ENCODE peak calls at places on chromosomes 7 and 10, in eight cellular contexts. K, U, S, J, Q, C, L and V are unnamed samples. For H3K9me3, the result is how much of the 10 kb centered on the place peaks cover.

GRCh38 chr10:78589687-78590086 is 479.1 kb upstream of the ZMIZ1 start:
- DNase-seq in K (no peak), U (no peak), S (no peak), J (no peak), Q (peak), C (no peak), L (no peak), V (no peak)

GRCh38 chr7:138358850-138359341 is 101.2 kb upstream of the TRIM24 start:
- DNase-seq in K (no peak), U (no peak), S (no peak), J (no peak), Q (no peak), C (peak), L (no peak), V (no peak)

GRCh38 chr7:142602183-142602582 is 147.1 kb upstream of the PRSS1 start:
- DNase-seq in K (no peak), U (no peak), S (no peak), J (no peak), Q (no peak), C (no peak), L (no peak), V (no peak)

GRCh38 chr10:60958892-60959601 is 15.1 kb upstream of the RHOBTB1 start:
- DNase-seq in K (no peak), U (no peak), S (no peak), J (no peak), Q (no peak), C (no peak), L (no peak), V (no peak)

GRCh38 chr7:149196151-149196704 is 882 bp downstream of the ZNF282 start:
- DNase-seq in K (no peak), U (no peak), S (no peak), J (no peak), Q (peak), C (peak), L (peak), V (no peak)

GRCh38 chr10:85152488-85152887 is 824.1 kb downstream of the CCSER2 start:
- DNase-seq in K (no peak), U (no peak), S (no peak), J (no peak), Q (no peak), C (no peak), L (no peak), V (no peak)

GRCh38 chr10:110901954-110902819 is 16.8 kb downstream of the BBIP1 start:
- DNase-seq in K (no peak), U (peak), S (no peak), J (no peak), Q (no peak), C (no peak), L (peak), V (no peak)

GRCh38 chr10:131049051-131049450 is 262.5 kb downstream of the TCERG1L start:
- DNase-seq in K (no peak), U (no peak), S (no peak), J (no peak), Q (no peak), C (no peak), L (no peak), V (no peak)

GRCh38 chr7:26694156-26694555 is 170.2 kb downstream of the SKAP2 start:
- DNase-seq in K (no peak), U (no peak), S (no peak), J (no peak), Q (no peak), C (no peak), L (no peak), V (no peak)

GRCh38 chr7:26691886-26692285 is 172.5 kb downstream of the SKAP2 start:
- DNase-seq in K (no peak), U (no peak), S (no peak), J (no peak), Q (no peak), C (no peak), L (no peak), V (no peak)

GRCh38 chr7:26696161-26696560 is 168.2 kb downstream of the SKAP2 start:
- DNase-seq in K (no peak), U (no peak), S (no peak), J (no peak), Q (no peak), C (no peak), L (no peak), V (no peak)

GRCh38 chr7:26696978-26697377 is 167.4 kb downstream of the SKAP2 start:
- DNase-seq in K (no peak), U (no peak), S (no peak), J (no peak), Q (no peak), C (no peak), L (no peak), V (no peak)

DNA sequence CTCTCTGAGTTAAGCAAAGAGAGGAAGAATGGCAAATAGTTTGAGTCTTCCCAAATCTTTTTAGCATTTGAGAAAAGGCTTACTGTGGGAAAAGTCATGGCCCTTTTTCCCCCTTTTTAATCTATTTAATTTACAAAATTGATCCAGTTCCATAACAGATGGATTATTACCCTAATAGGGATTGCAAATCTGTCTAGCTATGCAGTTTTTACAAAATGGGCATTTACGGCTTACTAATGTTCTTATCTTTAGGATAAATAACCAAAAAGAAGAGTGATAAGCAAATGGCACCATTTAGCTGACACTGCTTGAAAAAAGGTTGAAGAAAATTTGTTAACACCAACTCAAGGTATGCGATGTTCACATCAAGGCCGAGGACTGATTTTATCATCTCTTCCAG is 169.7 kb downstream of the SKAP2 start:
- DNase-seq in K (no peak), U (no peak), S (no peak), J (no peak), Q (no peak), C (no peak), L (no peak), V (no peak)
- TF ChIP-seq EP300 in K (no peak), U (no peak), S (no peak), J (no peak), Q (no peak), C (no peak), L (no peak), V (no peak)

DNA sequence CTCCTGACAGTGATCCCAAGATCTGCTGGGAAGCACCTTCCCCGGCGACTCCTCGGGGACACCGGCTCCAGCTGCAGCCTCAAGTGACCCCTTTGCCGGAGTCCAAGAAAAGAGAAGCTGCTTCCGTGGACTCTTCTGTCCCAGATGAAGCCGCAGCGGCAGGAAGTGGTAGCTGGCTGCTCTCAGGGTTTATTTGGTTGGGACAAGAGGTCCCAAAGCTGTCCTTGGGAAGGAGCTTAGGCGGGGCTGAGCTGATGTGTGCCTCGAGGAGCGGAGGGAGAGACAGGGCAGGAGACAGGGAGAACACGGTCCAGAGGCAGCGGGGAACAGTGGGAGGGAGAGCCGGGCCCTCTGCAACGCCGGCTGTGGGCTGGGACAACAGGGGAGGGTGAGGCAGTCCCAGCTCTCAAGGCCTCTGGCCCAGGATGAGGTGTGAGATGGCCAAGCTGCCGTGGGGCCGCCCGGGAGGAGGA is 13.1 kb upstream of the FAM20C start:
- DNase-seq in K (no peak), U (no peak), S (no peak), J (no peak), Q (no peak), C (no peak), L (peak), V (no peak)
- TF ChIP-seq POLR2A in K (no peak), U (no peak), S (no peak), J (no peak), Q (no peak), C (no peak), L (no peak), V (no peak)

DNA sequence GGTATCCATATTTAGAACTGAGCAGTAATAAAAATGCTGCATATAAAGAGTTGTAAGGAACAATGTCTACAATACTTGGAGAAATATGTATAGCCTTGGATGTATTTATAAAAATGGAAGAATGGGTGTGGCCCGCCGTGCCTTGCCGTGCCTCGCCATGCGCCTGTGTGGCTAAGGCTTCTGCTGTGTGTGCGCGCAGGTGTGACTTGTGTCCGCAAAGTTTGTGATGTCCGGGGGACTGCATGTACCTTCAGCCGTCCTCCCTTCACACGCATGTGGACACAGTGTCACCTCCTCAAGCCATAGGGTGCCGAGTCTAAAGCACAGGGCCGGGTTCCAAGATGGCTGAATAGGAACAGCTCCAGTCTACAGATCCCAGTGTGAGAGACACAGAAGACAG is 9.8 kb downstream of the SAMD9 start:
- DNase-seq in K (no peak), U (no peak), S (no peak), J (no peak), Q (no peak), C (no peak), L (no peak), V (no peak)
- H3K9me3 ChIP-seq in K (half or more), U (under half), S (half or more), J (under half), Q (half or more), C (under half), L (under half), V (under half)

GRCh38 chr10:43237631-43238446 is 29.0 kb downstream of the RASGEF1A start:
- DNase-seq in K (no peak), U (no peak), S (peak), J (peak), Q (peak), C (no peak), L (peak), V (no peak)

GRCh38 chr10:43237128-43237527 is 29.7 kb downstream of the RASGEF1A start:
- DNase-seq in K (no peak), U (no peak), S (peak), J (peak), Q (peak), C (no peak), L (peak), V (no peak)

GRCh38 chr10:43239756-43240155 is 27.1 kb downstream of the RASGEF1A start:
- DNase-seq in K (no peak), U (no peak), S (no peak), J (no peak), Q (no peak), C (no peak), L (no peak), V (no peak)

GRCh38 chr10:43236176-43236850 is 30.6 kb downstream of the RASGEF1A start:
- DNase-seq in K (no peak), U (no peak), S (peak), J (no peak), Q (no peak), C (no peak), L (peak), V (no peak)

GRCh38 chr10:43238462-43238861 is 28.4 kb downstream of the RASGEF1A start:
- DNase-seq in K (no peak), U (no peak), S (peak), J (no peak), Q (peak), C (no peak), L (peak), V (no peak)
- TF ChIP-seq EP300 in K (no peak), U (no peak), S (no peak), J (no peak), Q (no peak), C (no peak), L (no peak), V (no peak)

DNA sequence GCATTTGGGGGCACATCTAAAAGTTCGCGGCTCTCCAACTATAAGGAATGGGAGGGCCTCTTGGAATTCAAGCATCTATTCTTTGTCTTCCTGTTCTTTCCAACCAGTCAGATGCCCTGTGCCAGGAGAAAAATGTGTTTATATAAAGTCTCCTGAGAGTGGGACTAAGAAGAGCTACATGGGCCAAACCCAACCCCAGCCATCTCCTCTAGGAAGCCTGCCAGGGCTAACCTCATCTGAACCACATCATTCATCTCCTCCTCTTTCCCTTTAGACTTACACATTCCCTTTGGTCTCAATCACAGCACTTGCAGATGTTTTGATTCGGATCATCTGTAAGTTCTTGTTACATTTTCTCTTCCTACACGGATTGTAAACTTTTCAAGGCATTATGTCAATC is 62.6 kb downstream of the DOCK4 start:
- DNase-seq in K (no peak), U (no peak), S (no peak), J (no peak), Q (no peak), C (no peak), L (no peak), V (no peak)
- TF ChIP-seq POLR2A in K (no peak), U (no peak), S (no peak), J (no peak), Q (no peak), C (no peak), L (no peak), V (no peak)

GRCh38 chr10:106285199-106285598 is 879.3 kb downstream of the SORCS1 start:
- DNase-seq in K (no peak), U (no peak), S (no peak), J (no peak), Q (no peak), C (no peak), L (no peak), V (no peak)
- H3K9me3 ChIP-seq in K (under half), U (under half), S (under half), J (under half), Q (under half), C (under half), L (under half), V (under half)

GRCh38 chr10:14554843-14555205 is 219.9 kb downstream of the FAM107B start:
- DNase-seq in K (no peak), U (no peak), S (no peak), J (no peak), Q (no peak), C (no peak), L (no peak), V (no peak)

GRCh38 chr10:14557573-14557972 is 217.1 kb downstream of the FAM107B start:
- DNase-seq in K (no peak), U (no peak), S (no peak), J (no peak), Q (no peak), C (no peak), L (no peak), V (no peak)

GRCh38 chr10:14558025-14558424 is 216.7 kb downstream of the FAM107B start:
- DNase-seq in K (no peak), U (no peak), S (no peak), J (no peak), Q (no peak), C (no peak), L (no peak), V (no peak)

GRCh38 chr10:14555806-14556205 is 218.9 kb downstream of the FAM107B start:
- DNase-seq in K (no peak), U (no peak), S (no peak), J (no peak), Q (no peak), C (no peak), L (no peak), V (no peak)

GRCh38 chr10:14556285-14556956 is 218.3 kb downstream of the FAM107B start:
- DNase-seq in K (no peak), U (peak), S (no peak), J (no peak), Q (peak), C (peak), L (no peak), V (no peak)
- TF ChIP-seq EP300 in K (no peak), U (no peak), S (no peak), J (no peak), Q (no peak), C (no peak), L (no peak), V (no peak)

DNA sequence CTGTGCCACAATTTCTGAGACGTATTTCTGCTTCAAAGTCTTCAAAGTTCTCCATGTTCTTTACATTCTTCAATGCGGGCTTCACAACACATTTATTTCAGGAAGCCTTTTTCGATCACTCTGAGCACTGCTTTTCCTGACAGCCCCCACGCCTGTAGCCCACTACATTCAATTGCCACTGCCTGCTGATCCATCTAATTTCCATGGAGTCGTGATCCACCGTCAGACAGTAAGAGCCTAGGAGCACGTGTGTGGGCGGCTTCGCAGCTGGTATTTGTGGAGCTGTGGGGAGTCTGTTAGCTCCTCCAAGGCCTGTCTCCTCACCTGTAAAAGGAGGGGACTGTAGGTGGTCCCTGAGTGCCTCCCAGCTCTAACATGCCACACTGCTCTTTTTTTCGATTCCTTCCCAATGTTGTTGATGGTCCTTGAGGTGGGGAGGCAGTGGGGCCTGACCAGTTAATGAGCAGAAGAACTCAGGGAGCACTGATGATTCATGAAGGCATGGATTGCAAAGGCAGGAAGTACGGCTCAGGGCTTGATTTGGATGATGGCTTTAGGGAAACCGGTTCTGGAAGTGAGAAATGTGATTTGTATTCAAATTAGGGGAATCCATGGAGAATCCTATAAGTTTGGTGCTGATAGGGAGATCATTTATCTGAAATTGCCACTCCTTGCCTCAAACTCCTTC is 401.1 kb upstream of the PODXL start:
- DNase-seq in K (no peak), U (no peak), S (no peak), J (no peak), Q (no peak), C (no peak), L (no peak), V (no peak)
- TF ChIP-seq POLR2A in K (no peak), U (no peak), S (no peak), J (no peak), Q (no peak), C (no peak), L (no peak), V (no peak)